ENCODE peak calls at places on chromosomes 16 and 17, in five cellular contexts. W, H, G, S and R are unnamed samples.
A peak's percentile ranks its signal among the peaks of the same experiment; 100 is the strongest.

GRCh38 chr17:77675816-77676799 is 282.4 kb upstream of the TNRC6C start:
- DNase-seq in S (no peak), W (no peak), G (no peak), H (no peak), R (no peak)

GRCh38 chr17:68832140-68832871 is 122.9 kb downstream of the ABCA8 start:
- DNase-seq in H (no peak), W (no peak), G (no peak), S (no peak), R (no peak)

GRCh38 chr16:78553268-78554044 is 454.0 kb downstream of the WWOX start:
- DNase-seq in G (no peak), W (no peak), H (no peak), S (no peak), R (no peak)

GRCh38 chr17:30393491-30393890 is 14.8 kb downstream of the CPD start:
- DNase-seq in S (no peak), H (no peak), W (no peak), G (peak; percentile 29), R (no peak)

GRCh38 chr16:53219795-53220194 is 165.0 kb downstream of the CHD9 start:
- DNase-seq in H (peak; percentile 14), S (no peak), W (no peak), G (peak; percentile 69), R (peak; percentile 4)

GRCh38 chr16:66900721-66901441 is 17.8 kb downstream of the CDH16 start:
- DNase-seq in S (no peak), G (no peak), W (no peak), H (no peak), R (no peak)

GRCh38 chr16:77514500-77515225 is 79.8 kb upstream of the ADAMTS18 start:
- DNase-seq in G (no peak), H (no peak), W (no peak), S (no peak), R (no peak)

GRCh38 chr17:3295632-3296031 is 2.5 kb downstream of the OR3A1 start:
- DNase-seq in H (no peak), G (no peak), S (no peak), W (no peak), R (no peak)

GRCh38 chr17:19958023-19958422 is 19.6 kb downstream of the AKAP10 start:
- DNase-seq in H (peak; percentile 85), S (no peak), G (peak; percentile 96), W (peak; percentile 88), R (peak; percentile 96)

GRCh38 chr17:19284005-19284959 is 47.1 kb downstream of the EPN2 start:
- DNase-seq in W (no peak), G (no peak), S (no peak), H (no peak), R (no peak)

GRCh38 chr17:4968166-4968915 is 724 bp upstream of the SPAG7 start:
- DNase-seq in W (no peak), G (no peak), H (no peak), S (no peak), R (no peak)

GRCh38 chr17:61403846-61404701 is 4.4 kb downstream of the TBX2 start:
- DNase-seq in H (no peak), G (peak; percentile 69), S (no peak), W (no peak), R (peak; percentile 66)

GRCh38 chr17:41580244-41580575 is 6.5 kb downstream of the KRT14 start:
- DNase-seq in H (no peak), W (no peak), G (no peak), S (no peak), R (no peak)

GRCh38 chr17:34996422-34997029 is 16.2 kb downstream of the LIG3 start:
- DNase-seq in S (no peak), W (no peak), G (no peak), H (no peak), R (no peak)

GRCh38 chr17:16456770-16457316 is 35.1 kb downstream of the LRRC75A start:
- DNase-seq in W (no peak), H (no peak), S (no peak), G (no peak), R (no peak)
- TF ChIP-seq CTCF in W (no peak), H (no peak), S (no peak), G (no peak), R (no peak)

DNA sequence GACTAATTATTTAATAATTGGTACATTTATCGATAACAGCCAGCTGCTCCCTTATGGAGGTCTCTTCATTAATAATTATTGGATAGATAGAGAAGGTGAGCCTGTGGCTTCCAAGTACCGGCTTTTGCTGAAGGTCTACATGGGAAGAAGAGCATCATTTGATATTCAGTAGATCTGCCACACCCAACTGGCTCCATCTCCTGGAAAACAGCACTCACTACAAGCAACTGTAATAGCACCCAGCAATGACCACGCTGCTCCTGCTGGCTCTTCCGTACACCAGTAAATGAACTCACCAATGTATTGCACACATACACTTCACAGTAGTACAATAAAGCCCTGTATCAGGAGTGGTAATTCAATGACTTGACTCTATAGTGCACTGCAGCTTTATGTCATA is 19.5 kb downstream of the MARVELD3 start:
- DNase-seq in H (no peak), S (no peak), G (peak; percentile 38), W (peak; percentile 13), R (peak; percentile 13)
- TF ChIP-seq CTCF in H (peak; percentile 26), S (no peak), G (peak; percentile 42), W (peak; percentile 66), R (peak; percentile 62)

GRCh38 chr16:85988723-85989313 is 89.9 kb downstream of the IRF8 start:
- DNase-seq in G (no peak), H (no peak), S (no peak), W (no peak), R (no peak)

GRCh38 chr16:85987750-85988078 is 88.8 kb downstream of the IRF8 start:
- DNase-seq in W (no peak), H (no peak), S (no peak), G (no peak), R (no peak)

GRCh38 chr16:85984947-85985451 is 86.0 kb downstream of the IRF8 start:
- DNase-seq in G (no peak), H (no peak), S (no peak), W (no peak), R (no peak)

GRCh38 chr16:85988306-85988705 is 89.3 kb downstream of the IRF8 start:
- DNase-seq in H (no peak), G (no peak), W (no peak), S (no peak), R (no peak)

DNA sequence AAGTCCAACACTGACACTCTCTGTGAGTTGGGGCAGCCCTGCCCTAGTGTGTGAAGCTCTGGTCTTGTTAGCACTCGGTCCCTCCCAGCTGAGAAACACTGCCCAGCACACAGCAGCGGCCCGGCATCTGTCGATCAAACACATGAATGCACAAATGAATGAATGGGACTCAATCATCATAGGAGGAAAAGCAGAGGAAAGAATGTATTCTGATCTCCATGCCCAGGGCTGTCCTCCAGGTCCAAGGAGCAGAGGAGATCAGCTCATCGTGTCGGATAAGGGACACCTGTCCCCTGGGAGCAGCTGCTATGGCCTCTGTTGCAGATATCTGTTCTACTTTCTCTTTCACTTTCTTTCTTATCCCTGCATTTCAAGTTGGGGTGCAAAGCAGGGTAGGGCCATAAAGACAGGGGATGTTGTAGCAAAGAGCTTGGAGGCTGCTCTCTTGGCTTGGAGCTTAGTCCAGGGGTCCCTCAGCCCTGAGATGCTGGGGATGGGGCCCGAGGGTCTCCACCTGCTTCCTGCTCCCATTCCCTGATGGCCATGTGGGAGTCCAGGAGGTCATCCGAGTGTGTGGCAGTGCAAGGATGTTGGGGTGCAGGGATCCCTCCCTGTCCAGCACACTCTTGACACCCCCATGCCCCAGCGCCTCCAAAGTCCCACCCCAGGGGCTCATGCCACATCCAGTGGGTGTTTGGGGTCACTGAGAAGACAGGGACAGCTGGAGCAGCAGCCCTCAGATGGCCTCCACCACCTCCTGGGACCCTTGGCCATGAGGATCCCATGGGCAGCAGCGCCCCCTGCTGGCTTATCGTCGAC is 88.2 kb downstream of the IRF8 start:
- DNase-seq in W (no peak), H (no peak), G (no peak), S (peak; percentile 9), R (no peak)
- TF ChIP-seq CTCF in W (no peak), H (no peak), G (peak; percentile 24), S (peak; percentile 66), R (peak; percentile 84)

GRCh38 chr17:58153046-58153445 is 4.9 kb downstream of the OR4D1 start:
- DNase-seq in H (no peak), G (no peak), S (peak; percentile 40), W (no peak), R (no peak)

GRCh38 chr17:58161566-58161965 is 5.2 kb upstream of the OR4D2 start:
- DNase-seq in S (no peak), G (no peak), W (no peak), H (no peak), R (no peak)

GRCh38 chr17:58158181-58158580 is 8.6 kb upstream of the OR4D2 start:
- DNase-seq in S (no peak), W (no peak), H (no peak), G (no peak), R (no peak)

GRCh38 chr17:58156839-58157803 is 8.9 kb downstream of the OR4D1 start:
- DNase-seq in S (peak; percentile 19), G (no peak), H (no peak), W (no peak), R (no peak)
- TF ChIP-seq CTCF in S (no peak), G (no peak), H (no peak), W (no peak), R (no peak)